ENCODE peak calls at places on chromosomes 1 and 21, in five cellular contexts. R, J, U, P and L are unnamed samples.

GRCh38 chr1:116067564-116067887 is 43.7 kb upstream of the MAB21L3 start:
- DNase-seq in R (peak; percentile 13), J (peak; percentile 75), U (peak; percentile 64), P (no peak), L (no peak)

GRCh38 chr1:155950829-155951228 is 9.4 kb downstream of the RXFP4 start:
- DNase-seq in R (no peak), J (no peak), U (no peak), P (no peak), L (no peak)

GRCh38 chr21:44514746-44515358 is 25.1 kb downstream of the KRTAP10-1 start:
- DNase-seq in R (no peak), J (no peak), U (no peak), P (no peak), L (no peak)

GRCh38 chr1:248924696-248925532 is 18.9 kb downstream of the PGBD2 start:
- DNase-seq in R (peak; percentile 58), J (peak; percentile 71), U (peak; percentile 31), P (no peak), L (peak; percentile 54)

GRCh38 chr1:54375331-54376084 is 30.7 kb downstream of the SSBP3 start:
- DNase-seq in R (no peak), J (no peak), U (no peak), P (no peak), L (no peak)

GRCh38 chr1:223011230-223011856 is 131.7 kb downstream of the TLR5 start:
- DNase-seq in R (no peak), J (no peak), U (peak; percentile 32), P (no peak), L (no peak)

GRCh38 chr1:7262611-7263010 is 477.4 kb downstream of the CAMTA1 start:
- DNase-seq in R (no peak), J (no peak), U (no peak), P (no peak), L (no peak)

GRCh38 chr1:193111641-193112090 is 6.5 kb upstream of the GLRX2 start:
- DNase-seq in R (peak; percentile 79), J (peak; percentile 88), U (peak; percentile 61), P (no peak), L (no peak)

GRCh38 chr1:231160851-231161710 is 777 bp upstream of the TRIM67 start:
- DNase-seq in R (no peak), J (no peak), U (no peak), P (no peak), L (no peak)

GRCh38 chr1:66980745-66981367 is 56.1 kb downstream of the MIER1 start:
- DNase-seq in R (no peak), J (no peak), U (peak; percentile 7), P (no peak), L (no peak)

GRCh38 chr1:55604194-55604593 is 389.0 kb upstream of the USP24 start:
- DNase-seq in R (no peak), J (no peak), U (no peak), P (no peak), L (no peak)

GRCh38 chr1:234731371-234732085 is 121.5 kb upstream of the IRF2BP2 start:
- DNase-seq in R (no peak), J (peak; percentile 41), U (peak; percentile 94), P (no peak), L (peak; percentile 75)

GRCh38 chr1:72186733-72187307 is 95.5 kb downstream of the NEGR1 start:
- DNase-seq in R (peak; percentile 9), J (peak; percentile 48), U (peak; percentile 22), P (no peak), L (no peak)

GRCh38 chr1:171596705-171597104 is 25.3 kb upstream of the MYOCOS start:
- DNase-seq in R (no peak), J (no peak), U (no peak), P (no peak), L (no peak)

GRCh38 chr21:42388740-42389448 is 7.0 kb downstream of the TMPRSS3 start:
- DNase-seq in R (no peak), J (no peak), U (no peak), P (no peak), L (no peak)

GRCh38 chr1:183633676-183634343 is 1.8 kb downstream of the ARPC5 start:
- DNase-seq in R (peak; percentile 57), J (peak; percentile 85), U (peak; percentile 76), P (no peak), L (peak; percentile 38)

GRCh38 chr1:29473167-29473855 is 237.0 kb downstream of the PTPRU start:
- DNase-seq in R (no peak), J (no peak), U (no peak), P (no peak), L (no peak)

GRCh38 chr21:21000576-21001175 is 2.5 kb downstream of the NCAM2 start:
- DNase-seq in R (no peak), J (no peak), U (no peak), P (no peak), L (no peak)

GRCh38 chr1:200856716-200857352 is 15.9 kb upstream of the GPR25 start:
- DNase-seq in R (no peak), J (peak; percentile 78), U (no peak), P (no peak), L (no peak)

GRCh38 chr1:163315773-163316374 is 5.9 kb upstream of the NUF2 start:
- DNase-seq in R (peak; percentile 73), J (peak; percentile 73), U (peak; percentile 9), P (no peak), L (peak; percentile 5)

GRCh38 chr1:169739980-169740379 is 6.1 kb upstream of the SELE start:
- DNase-seq in R (no peak), J (peak; percentile 78), U (no peak), P (no peak), L (no peak)

DNA sequence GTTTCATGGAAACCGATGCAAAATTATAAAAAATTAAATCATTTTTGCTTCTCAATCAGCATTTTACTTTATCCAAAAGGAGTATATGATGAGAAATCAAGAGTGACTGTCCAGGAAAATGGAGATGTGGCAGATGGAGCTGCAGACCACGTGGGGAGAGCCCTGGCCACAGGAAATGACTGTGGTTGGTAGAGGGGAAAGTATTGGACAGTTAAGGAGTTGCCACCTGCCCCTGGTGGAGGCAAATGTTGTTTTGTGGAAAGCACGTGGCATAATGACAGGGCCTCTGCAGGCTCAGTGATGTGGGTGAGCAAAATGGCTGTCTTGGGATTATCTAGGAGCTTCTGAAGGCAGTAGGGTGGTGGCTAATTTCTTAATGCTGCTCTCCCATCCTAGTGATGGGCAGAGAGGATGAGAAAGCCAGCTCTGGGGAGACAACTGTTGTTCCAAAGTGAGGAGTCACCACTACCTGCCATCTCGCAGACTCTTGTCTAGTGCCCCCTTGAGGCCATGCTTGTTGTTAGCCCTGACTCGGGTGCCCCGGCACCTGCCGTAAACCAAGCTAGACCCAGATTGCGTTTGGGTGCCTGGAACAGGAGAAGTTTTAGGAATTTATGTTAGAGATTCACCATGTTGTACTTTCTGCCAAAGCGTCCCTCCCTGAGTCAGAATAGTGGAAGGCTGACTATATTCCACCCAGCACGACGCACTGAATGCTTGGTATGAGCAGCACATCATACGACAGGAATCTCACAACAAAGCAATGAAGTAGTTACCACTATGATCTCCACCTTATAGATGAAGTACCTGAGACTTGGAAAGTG is 144.0 kb downstream of the ROR1 start:
- DNase-seq in R (no peak), J (no peak), U (no peak), P (no peak), L (peak; percentile 11)
- TF ChIP-seq CTCF in R (peak; percentile 7), J (peak; percentile 24), U (peak; percentile 44), P (no peak), L (no peak)

DNA sequence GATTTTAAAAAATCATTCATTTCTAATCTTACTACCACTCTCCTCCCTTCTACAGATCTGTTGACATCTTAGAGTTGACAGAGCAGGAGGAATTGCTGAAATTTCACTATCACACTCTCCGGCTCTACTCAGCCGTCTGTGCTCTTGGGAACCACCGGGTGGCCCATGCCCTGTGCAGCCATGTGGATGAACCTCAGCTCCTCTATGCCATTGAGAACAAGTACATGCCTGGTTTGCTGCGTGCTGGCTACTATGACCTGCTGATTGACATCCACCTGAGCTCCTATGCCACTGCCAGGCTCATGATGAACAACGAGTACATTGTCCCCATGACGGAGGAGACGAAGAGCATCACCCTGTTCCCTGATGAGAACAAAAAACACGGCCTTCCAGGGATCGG is 276.7 kb downstream of the ZP4 start:
- DNase-seq in R (no peak), J (no peak), U (no peak), P (no peak), L (no peak)
- TF ChIP-seq CTCF in R (no peak), J (no peak), U (no peak), P (no peak), L (no peak)

DNA sequence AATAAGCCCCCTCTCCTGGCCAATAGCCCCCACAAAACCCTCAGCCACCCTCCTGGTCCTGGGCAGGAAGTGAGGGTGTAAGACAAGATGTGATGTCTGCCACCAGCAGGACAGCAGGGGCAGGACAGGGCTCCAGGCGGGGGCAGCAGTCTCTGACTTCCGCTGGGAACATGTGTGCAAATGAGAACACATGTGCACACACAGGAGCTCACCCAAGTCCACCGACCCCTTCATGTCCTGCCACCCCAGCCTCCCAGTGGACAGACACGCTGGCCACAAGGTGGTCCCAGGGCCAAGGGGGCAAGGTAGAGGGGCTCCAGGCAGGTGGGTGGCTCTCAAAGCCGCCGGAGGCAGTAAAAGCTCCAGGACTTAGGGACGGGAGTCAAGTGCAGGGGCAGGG is 60.1 kb downstream of the KCNAB2 start:
- DNase-seq in R (no peak), J (no peak), U (no peak), P (no peak), L (no peak)
- TF ChIP-seq CTCF in R (no peak), J (no peak), U (no peak), P (no peak), L (no peak)

DNA sequence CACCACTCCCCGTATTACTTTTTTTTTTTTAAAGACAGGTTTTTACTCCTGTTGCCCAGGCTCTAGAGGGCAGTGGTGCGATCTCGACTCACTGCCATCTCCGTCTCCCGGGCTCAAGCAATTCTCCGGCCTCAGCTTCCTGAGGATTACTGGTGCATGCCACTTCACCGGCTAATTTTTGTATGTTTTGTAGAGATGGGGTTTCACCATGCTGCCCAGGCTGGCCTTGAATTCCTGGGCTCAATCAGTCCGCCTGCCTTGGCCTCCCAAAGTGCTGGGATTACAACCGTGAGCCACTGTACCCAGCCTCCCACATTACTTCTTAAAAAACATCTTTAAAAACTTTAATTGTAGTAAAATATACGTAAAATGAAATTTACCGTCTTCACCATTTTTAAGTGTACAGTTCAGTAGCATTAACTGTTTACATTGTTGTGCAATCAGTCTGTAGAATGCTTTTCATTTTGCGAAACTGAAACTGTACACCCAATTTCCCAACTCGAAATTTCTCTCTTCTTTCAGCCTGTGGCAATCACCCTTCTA is 77.0 kb downstream of the ZMYM4 start:
- DNase-seq in R (no peak), J (peak; percentile 12), U (no peak), P (no peak), L (no peak)
- TF ChIP-seq CTCF in R (no peak), J (no peak), U (no peak), P (no peak), L (no peak)

GRCh38 chr1:59977075-59977410 is 50.5 kb upstream of the CYP2J2 start:
- DNase-seq in R (no peak), J (no peak), U (no peak), P (no peak), L (no peak)
- TF ChIP-seq CTCF in R (no peak), J (no peak), U (no peak), P (no peak), L (no peak)

DNA sequence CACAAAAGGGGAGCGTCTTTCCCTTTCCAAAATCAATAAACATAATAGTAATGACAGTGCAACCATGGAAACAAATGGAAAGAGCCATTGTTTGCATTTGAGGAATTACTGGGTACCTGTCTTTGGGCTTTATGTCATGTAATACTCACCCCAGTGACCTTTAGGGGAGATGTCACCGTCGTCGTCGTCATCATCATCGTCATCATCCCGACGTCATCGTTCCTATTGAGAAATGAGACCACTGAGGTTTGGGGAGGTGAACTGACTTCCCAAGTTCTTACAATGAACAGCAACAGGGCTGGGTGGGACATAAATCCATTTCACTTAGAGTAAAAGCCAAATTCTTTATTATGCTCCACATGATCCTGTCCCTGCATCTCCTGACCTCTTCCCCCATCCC is 168.9 kb upstream of the KAZN start:
- DNase-seq in R (no peak), J (no peak), U (no peak), P (no peak), L (no peak)
- TF ChIP-seq CTCF in R (no peak), J (no peak), U (no peak), P (no peak), L (no peak)

GRCh38 chr1:27372808-27373690 is 1.6 kb downstream of the FCN3 start:
- DNase-seq in R (no peak), J (no peak), U (no peak), P (no peak), L (no peak)
- TF ChIP-seq CTCF in R (peak; percentile 4), J (peak; percentile 36), U (peak; percentile 33), P (no peak), L (no peak)